ENCODE peak calls at places on chromosome 11, in six cellular contexts. I is colonic mucosa, P is transverse colon, V is HEK293T, J is DMS153, C is Right ventricle myocardium inferior. B is an unnamed sample.

GRCh38 chr11:27201454-27202302 is 161.1 kb downstream of the BBOX1 start:
- DNase-seq in P (peak), I (peak), V (peak), C (peak), J (peak), B (peak)

GRCh38 chr11:70892889-70893288 is 359.5 kb downstream of the SHANK2 start:
- DNase-seq in I (no peak), P (no peak), C (no peak), V (no peak), J (no peak), B (no peak)

GRCh38 chr11:73152861-73153483 is 10.9 kb upstream of the FCHSD2 start:
- DNase-seq in C (no peak), I (no peak), V (no peak), J (no peak), P (peak), B (no peak)

GRCh38 chr11:129865701-129866100 is 29.7 kb downstream of the NFRKB start:
- DNase-seq in P (no peak), I (no peak), C (no peak), V (no peak), J (no peak), B (no peak)

GRCh38 chr11:1828542-1828941 is 6.2 kb upstream of the SYT8 start:
- DNase-seq in V (no peak), P (no peak), C (no peak), I (no peak), J (no peak), B (no peak)

GRCh38 chr11:61974766-61975631 is 7.6 kb upstream of the FTH1 start:
- DNase-seq in V (no peak), P (peak), I (peak), C (no peak), J (no peak), B (no peak)

GRCh38 chr11:14413307-14414072 is 54.5 kb upstream of the RRAS2 start:
- DNase-seq in J (no peak), C (peak), P (no peak), I (no peak), V (peak), B (no peak)

GRCh38 chr11:94583885-94584500 is 16.8 kb downstream of the PIWIL4 start:
- DNase-seq in J (no peak), I (no peak), C (no peak), P (no peak), V (no peak), B (no peak)

GRCh38 chr11:78060533-78060932 is 3.1 kb upstream of the THRSP start:
- DNase-seq in J (no peak), P (no peak), I (no peak), C (no peak), V (no peak), B (no peak)

GRCh38 chr11:129248618-129249017 is 56.5 kb upstream of the ARHGAP32 start:
- DNase-seq in J (no peak), C (no peak), V (no peak), I (no peak), P (no peak), B (no peak)

GRCh38 chr11:31805037-31805628 is 6.0 kb downstream of the PAX6 start:
- DNase-seq in J (no peak), C (peak), P (no peak), V (no peak), I (no peak), B (no peak)